ENCODE peak calls at places on chromosomes 7 and 10, in four cellular contexts. One of them, this sample, is unnamed.

GRCh38 chr10:8054498-8055407 is at the start of gene GATA3:
- DNase-seq in PC-9: peak; percentile 86
- DNase-seq in GM23338: peak; percentile 87
- DNase-seq in astrocyte of the spinal cord: peak; percentile 63
- DNase-seq in this sample: peak; percentile 42

GRCh38 chr10:89207181-89207800 is at the start of gene CH25H:
- DNase-seq in PC-9: peak; percentile 15
- DNase-seq in astrocyte of the spinal cord: peak; percentile 83
- DNase-seq in GM23338: peak; percentile 86
- DNase-seq in this sample: peak; percentile 65

GRCh38 chr7:138864667-138865066 is 66.7 kb upstream of the ATP6V0A4 start:
- DNase-seq in PC-9: peak; percentile 61
- DNase-seq in GM23338: no peak
- DNase-seq in astrocyte of the spinal cord: peak; percentile 65
- DNase-seq in this sample: peak; percentile 74

GRCh38 chr7:69429817-69430501 is 168.3 kb upstream of the AUTS2 start:
- DNase-seq in GM23338: peak; percentile 43
- DNase-seq in PC-9: no peak
- DNase-seq in astrocyte of the spinal cord: peak; percentile 56
- DNase-seq in this sample: no peak

GRCh38 chr7:47420117-47420780 is 161.7 kb downstream of the TNS3 start:
- DNase-seq in astrocyte of the spinal cord: no peak
- DNase-seq in GM23338: no peak
- DNase-seq in PC-9: no peak
- DNase-seq in this sample: no peak

GRCh38 chr10:87862644-87863101 is 660 bp downstream of the KLLN start:
- DNase-seq in GM23338: no peak
- DNase-seq in PC-9: no peak
- DNase-seq in astrocyte of the spinal cord: no peak
- DNase-seq in this sample: no peak

GRCh38 chr10:117342638-117343037 is 32.6 kb downstream of the PDZD8 start:
- DNase-seq in GM23338: no peak
- DNase-seq in astrocyte of the spinal cord: peak; percentile 66
- DNase-seq in PC-9: no peak
- DNase-seq in this sample: peak; percentile 60

GRCh38 chr7:130350945-130351663 is 6.5 kb downstream of the CPA5 start:
- DNase-seq in astrocyte of the spinal cord: no peak
- DNase-seq in PC-9: no peak
- DNase-seq in GM23338: no peak
- DNase-seq in this sample: peak; percentile 71

GRCh38 chr10:3948843-3949242 is 163.8 kb upstream of the KLF6 start:
- DNase-seq in astrocyte of the spinal cord: peak; percentile 86
- DNase-seq in GM23338: no peak
- DNase-seq in PC-9: no peak
- DNase-seq in this sample: peak; percentile 21

GRCh38 chr7:102728-103127 is 89.6 kb upstream of the FAM20C start:
- DNase-seq in PC-9: no peak
- DNase-seq in GM23338: no peak
- DNase-seq in astrocyte of the spinal cord: no peak
- DNase-seq in this sample: no peak

GRCh38 chr10:43229208-43230061 is 37.4 kb downstream of the RASGEF1A start:
- DNase-seq in PC-9: peak; percentile 47
- DNase-seq in astrocyte of the spinal cord: no peak
- DNase-seq in GM23338: peak; percentile 78
- DNase-seq in this sample: no peak

GRCh38 chr10:98028168-98028770 is 2.2 kb downstream of the CRTAC1 start:
- DNase-seq in astrocyte of the spinal cord: peak; percentile 3
- DNase-seq in PC-9: peak; percentile 15
- DNase-seq in GM23338: peak; percentile 91
- DNase-seq in this sample: peak; percentile 34

GRCh38 chr10:6230335-6230734 is 27.6 kb downstream of the PFKFB3 start:
- DNase-seq in astrocyte of the spinal cord: no peak
- DNase-seq in GM23338: no peak
- DNase-seq in PC-9: no peak
- DNase-seq in this sample: no peak

GRCh38 chr7:37176079-37176478 is 272.6 kb downstream of the ELMO1 start:
- DNase-seq in PC-9: no peak
- DNase-seq in GM23338: no peak
- DNase-seq in astrocyte of the spinal cord: no peak
- DNase-seq in this sample: no peak

DNA sequence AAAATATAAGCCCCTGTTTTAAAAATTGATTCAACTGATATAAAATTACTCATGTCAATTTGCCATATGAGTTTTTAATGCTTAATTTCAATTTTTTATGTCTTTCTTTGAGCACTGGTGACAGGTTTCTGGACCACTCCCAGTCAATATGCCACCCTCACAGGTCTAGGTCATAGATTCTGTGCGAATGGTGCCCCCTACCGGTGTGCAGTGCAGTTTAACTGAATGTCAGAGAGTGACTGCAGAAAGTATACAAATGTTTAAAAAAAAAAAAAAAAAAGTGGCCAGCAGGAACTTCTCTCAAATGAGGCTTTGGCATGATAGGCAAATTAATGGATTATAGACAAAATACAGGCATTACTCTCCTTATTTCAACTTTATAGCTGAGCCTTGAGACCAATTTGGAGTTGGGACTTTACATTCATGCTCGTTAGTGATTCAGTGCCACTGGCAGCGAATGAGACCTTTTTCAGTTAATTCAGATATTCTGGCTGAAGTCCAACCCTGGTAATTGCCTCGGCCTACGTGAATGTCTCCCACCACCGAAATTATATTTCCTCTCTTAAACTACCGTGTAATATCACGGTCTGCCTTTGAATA is 427.6 kb downstream of the PHTF2 start:
- DNase-seq in PC-9: peak; percentile 35
- DNase-seq in GM23338: peak; percentile 86
- DNase-seq in astrocyte of the spinal cord: no peak
- DNase-seq in this sample: peak; percentile 12
- TF ChIP-seq CTCF in PC-9: peak; percentile 57
- TF ChIP-seq CTCF in GM23338: peak; percentile 84
- TF ChIP-seq CTCF in astrocyte of the spinal cord: peak; percentile 56
- TF ChIP-seq CTCF in this sample: peak; percentile 39

GRCh38 chr10:80207768-80208385 is 2.5 kb upstream of the ANXA11 start:
- DNase-seq in PC-9: no peak
- DNase-seq in astrocyte of the spinal cord: no peak
- DNase-seq in GM23338: no peak
- DNase-seq in this sample: no peak

GRCh38 chr10:80205478-80206276 is at the start of gene ANXA11:
- DNase-seq in GM23338: peak; percentile 87
- DNase-seq in PC-9: peak; percentile 87
- DNase-seq in astrocyte of the spinal cord: peak; percentile 79
- DNase-seq in this sample: peak; percentile 75

GRCh38 chr10:80204801-80205477 is 398 bp downstream of the ANXA11 start:
- DNase-seq in astrocyte of the spinal cord: peak; percentile 28
- DNase-seq in GM23338: peak; percentile 60
- DNase-seq in PC-9: peak; percentile 34
- DNase-seq in this sample: peak; percentile 36

GRCh38 chr10:80204193-80204714 is 1.1 kb downstream of the ANXA11 start:
- DNase-seq in PC-9: peak; percentile 93
- DNase-seq in astrocyte of the spinal cord: peak; percentile 27
- DNase-seq in GM23338: peak; percentile 74
- DNase-seq in this sample: no peak

GRCh38 chr10:80206277-80206655 is 929 bp upstream of the ANXA11 start:
- DNase-seq in astrocyte of the spinal cord: no peak
- DNase-seq in PC-9: no peak
- DNase-seq in GM23338: no peak
- DNase-seq in this sample: no peak
- H3K4me3 ChIP-seq in astrocyte of the spinal cord: no peak overlapping the region
- H3K4me3 ChIP-seq in PC-9: peak overlapping the region; percentile 92
- H3K4me3 ChIP-seq in GM23338: peak overlapping the region; percentile 73
- H3K4me3 ChIP-seq in this sample: peak overlapping the region; percentile 78

GRCh38 chr10:69875856-69876255 is 74.2 kb downstream of the COL13A1 start:
- DNase-seq in astrocyte of the spinal cord: no peak
- DNase-seq in PC-9: no peak
- DNase-seq in GM23338: no peak
- DNase-seq in this sample: no peak

GRCh38 chr10:69873141-69873540 is 71.4 kb downstream of the COL13A1 start:
- DNase-seq in GM23338: no peak
- DNase-seq in astrocyte of the spinal cord: no peak
- DNase-seq in PC-9: no peak
- DNase-seq in this sample: no peak

GRCh38 chr10:69876286-69876685 is 74.6 kb downstream of the COL13A1 start:
- DNase-seq in GM23338: no peak
- DNase-seq in PC-9: no peak
- DNase-seq in astrocyte of the spinal cord: no peak
- DNase-seq in this sample: no peak

GRCh38 chr10:69872326-69872725 is 70.6 kb downstream of the COL13A1 start:
- DNase-seq in PC-9: no peak
- DNase-seq in astrocyte of the spinal cord: no peak
- DNase-seq in GM23338: no peak
- DNase-seq in this sample: no peak

DNA sequence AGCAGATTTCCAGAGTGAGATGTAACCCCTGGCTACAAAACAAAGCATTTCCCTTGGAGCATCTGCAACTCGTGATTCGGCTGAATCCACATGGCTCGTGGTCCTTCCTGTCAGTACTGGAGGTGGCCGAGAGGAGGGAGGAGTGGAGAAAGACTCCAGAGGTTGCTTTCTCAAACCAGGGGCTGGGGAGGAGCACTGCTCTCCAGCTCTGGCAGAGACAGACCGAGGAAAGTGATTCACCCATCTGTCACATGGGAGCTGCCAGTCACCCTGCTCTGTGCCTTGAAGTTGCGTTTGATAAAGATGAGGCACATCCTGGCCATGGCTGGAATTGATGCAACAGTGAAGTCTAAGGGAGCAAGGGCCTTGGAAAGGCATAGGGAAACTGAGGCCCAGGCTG is 72.8 kb downstream of the COL13A1 start:
- DNase-seq in GM23338: no peak
- DNase-seq in astrocyte of the spinal cord: peak; percentile 42
- DNase-seq in PC-9: no peak
- DNase-seq in this sample: peak; percentile 21
- TF ChIP-seq CTCF in GM23338: no peak
- TF ChIP-seq CTCF in astrocyte of the spinal cord: no peak
- TF ChIP-seq CTCF in PC-9: no peak
- TF ChIP-seq CTCF in this sample: no peak

GRCh38 chr7:155371884-155372781 is 74.5 kb downstream of the INSIG1 start:
- DNase-seq in PC-9: no peak
- DNase-seq in astrocyte of the spinal cord: no peak
- DNase-seq in GM23338: peak; percentile 40
- DNase-seq in this sample: no peak
- H3K4me3 ChIP-seq in PC-9: no peak overlapping the region
- H3K4me3 ChIP-seq in astrocyte of the spinal cord: no peak overlapping the region
- H3K4me3 ChIP-seq in GM23338: peak overlapping the region; percentile 52
- H3K4me3 ChIP-seq in this sample: no peak overlapping the region

GRCh38 chr10:69220510-69220909 is 378 bp downstream of the HKDC1 start:
- DNase-seq in GM23338: no peak
- DNase-seq in PC-9: no peak
- DNase-seq in astrocyte of the spinal cord: no peak
- DNase-seq in this sample: no peak

GRCh38 chr10:69223028-69223342 is 2.9 kb downstream of the HKDC1 start:
- DNase-seq in PC-9: no peak
- DNase-seq in GM23338: no peak
- DNase-seq in astrocyte of the spinal cord: no peak
- DNase-seq in this sample: no peak

GRCh38 chr10:69224862-69225657 is 4.9 kb downstream of the HKDC1 start:
- DNase-seq in GM23338: no peak
- DNase-seq in PC-9: no peak
- DNase-seq in astrocyte of the spinal cord: no peak
- DNase-seq in this sample: peak; percentile 21

GRCh38 chr10:69220041-69220451 is at the start of gene HKDC1:
- DNase-seq in PC-9: no peak
- DNase-seq in astrocyte of the spinal cord: no peak
- DNase-seq in GM23338: no peak
- DNase-seq in this sample: no peak

DNA sequence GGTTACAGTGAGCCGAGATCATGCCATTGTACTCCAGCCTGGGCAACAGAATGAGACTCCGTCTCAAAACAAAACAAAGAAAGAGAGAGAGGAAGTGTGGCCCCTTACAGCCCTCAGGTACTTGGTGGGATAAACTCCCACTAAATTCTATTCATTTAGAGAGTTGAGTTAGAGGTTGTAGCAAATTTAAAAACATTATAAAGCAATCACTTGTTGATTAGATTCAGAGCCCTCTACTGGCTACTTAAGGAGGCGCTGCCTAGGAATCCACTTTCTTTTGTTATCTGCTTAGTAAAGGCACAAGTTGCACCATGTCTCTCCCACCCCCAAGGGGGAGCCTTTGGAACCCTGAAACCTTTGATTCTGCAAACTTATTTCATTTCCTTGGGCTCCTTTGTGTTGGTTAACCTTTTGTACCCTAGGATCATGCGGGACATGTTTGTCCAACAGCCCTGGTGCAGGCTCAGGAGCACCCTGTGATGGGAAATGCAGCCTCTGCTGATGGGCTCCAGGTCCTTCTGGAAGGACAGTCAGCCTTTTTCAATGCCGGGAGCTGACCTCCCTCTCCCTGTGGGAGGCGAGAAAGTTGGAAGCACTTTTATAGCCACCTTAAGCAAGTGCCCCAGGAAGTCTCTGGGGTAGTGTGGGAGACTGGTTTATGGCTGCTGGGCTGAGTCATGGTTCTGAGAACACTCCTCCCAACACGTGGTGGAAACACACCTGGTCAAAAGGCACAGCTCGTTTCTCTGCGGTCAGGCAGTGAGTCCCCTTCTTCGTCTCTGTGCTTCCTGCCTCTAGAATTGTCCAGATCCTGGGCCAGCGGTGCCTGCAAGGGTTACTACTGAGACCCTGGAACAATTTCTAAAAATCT is 2.3 kb downstream of the HKDC1 start:
- DNase-seq in astrocyte of the spinal cord: peak; percentile 87
- DNase-seq in GM23338: peak; percentile 95
- DNase-seq in PC-9: peak; percentile 81
- DNase-seq in this sample: peak; percentile 88
- TF ChIP-seq CTCF in astrocyte of the spinal cord: peak; percentile 74
- TF ChIP-seq CTCF in GM23338: peak; percentile 60
- TF ChIP-seq CTCF in PC-9: peak; percentile 87
- TF ChIP-seq CTCF in this sample: peak; percentile 69

GRCh38 chr7:96303686-96304443 is 18.0 kb downstream of the SLC25A13 start:
- DNase-seq in PC-9: peak; percentile 2
- DNase-seq in GM23338: no peak
- DNase-seq in astrocyte of the spinal cord: peak; percentile 85
- DNase-seq in this sample: peak; percentile 96
- H3K4me3 ChIP-seq in PC-9: no peak overlapping the region
- H3K4me3 ChIP-seq in GM23338: no peak overlapping the region
- H3K4me3 ChIP-seq in astrocyte of the spinal cord: no peak overlapping the region
- H3K4me3 ChIP-seq in this sample: no peak overlapping the region

DNA sequence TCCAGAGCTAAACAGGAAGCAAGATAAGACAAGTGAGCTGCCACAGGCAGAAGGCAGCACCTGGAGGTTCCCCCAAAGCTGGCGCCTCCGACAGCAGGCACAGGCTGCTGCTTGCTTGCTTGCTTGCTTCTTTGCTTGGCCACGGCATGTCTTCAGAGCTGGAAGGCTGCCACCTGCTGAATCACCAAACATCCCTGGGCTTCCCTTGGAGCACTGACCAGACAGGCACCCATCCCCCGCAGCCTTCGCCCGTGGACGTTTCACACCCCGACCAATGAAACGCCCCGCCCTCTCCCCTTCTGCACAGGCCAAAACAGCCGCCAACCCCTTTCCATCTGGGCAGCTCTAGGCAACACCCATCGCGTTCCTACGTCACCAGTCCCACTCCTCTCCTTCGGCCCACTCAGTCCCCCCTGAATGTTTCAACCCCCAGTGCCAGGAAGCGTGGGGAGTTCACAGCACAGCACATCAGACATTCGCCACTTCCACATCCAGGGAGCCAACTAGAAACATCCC is 1.7 kb downstream of the SGMS1 start:
- DNase-seq in GM23338: peak; percentile 64
- DNase-seq in astrocyte of the spinal cord: peak; percentile 94
- DNase-seq in PC-9: peak; percentile 89
- DNase-seq in this sample: peak; percentile 96
- TF ChIP-seq CTCF in GM23338: peak; percentile 41
- TF ChIP-seq CTCF in astrocyte of the spinal cord: peak; percentile 1
- TF ChIP-seq CTCF in PC-9: peak; percentile 32
- TF ChIP-seq CTCF in this sample: no peak